ENCODE peak calls at places on chromosomes 2 and 18, in seven cellular contexts. S, C, H, V, W, M and Z are unnamed samples.

GRCh38 chr18:49869354-49869753 is 56.0 kb upstream of the ACAA2 start:
- DNase-seq in H (no peak), C (no peak), V (no peak), W (no peak), M (no peak), S (no peak), Z (no peak)

GRCh38 chr2:62660582-62661262 is 44.8 kb upstream of the EHBP1 start:
- DNase-seq in H (no peak), C (no peak), V (no peak), W (no peak), M (no peak), S (no peak), Z (no peak)

GRCh38 chr18:22563098-22563707 is 145.5 kb upstream of the CTAGE1 start:
- DNase-seq in H (peak; percentile 62), S (peak; percentile 68), W (peak; percentile 25), M (peak; percentile 56), C (no peak), V (peak; percentile 3), Z (peak; percentile 29)

GRCh38 chr2:102589444-102589843 is 29.9 kb upstream of the SLC9A2 start:
- DNase-seq in C (no peak), S (no peak), M (no peak), H (no peak), V (no peak), W (no peak), Z (no peak)

GRCh38 chr2:20506281-20506685 is 59.4 kb downstream of the RHOB start:
- DNase-seq in W (no peak), M (no peak), V (no peak), C (no peak), S (no peak), H (peak; percentile 75), Z (no peak)

GRCh38 chr2:169637620-169638019 is 53.5 kb downstream of the PPIG start:
- DNase-seq in V (no peak), H (peak; percentile 24), C (no peak), S (no peak), W (no peak), M (no peak), Z (no peak)

GRCh38 chr18:25503567-25504081 is 151.7 kb upstream of the ZNF521 start:
- DNase-seq in C (peak; percentile 9), M (peak; percentile 59), W (no peak), V (no peak), H (peak; percentile 17), S (no peak), Z (no peak)

GRCh38 chr2:33614190-33614589 is 15.1 kb upstream of the FAM98A start:
- DNase-seq in M (no peak), H (no peak), S (no peak), V (no peak), C (no peak), W (no peak), Z (no peak)

GRCh38 chr2:55618025-55618648 is 715 bp upstream of the PPP4R3B start:
- DNase-seq in W (no peak), H (peak; percentile 21), V (no peak), C (no peak), M (peak; percentile 9), S (no peak), Z (no peak)

GRCh38 chr2:68943581-68944568 is 8.8 kb downstream of the GKN2 start:
- DNase-seq in W (peak; percentile 26), C (no peak), H (peak; percentile 72), S (peak; percentile 29), M (peak; percentile 68), V (no peak), Z (peak; percentile 23)

DNA sequence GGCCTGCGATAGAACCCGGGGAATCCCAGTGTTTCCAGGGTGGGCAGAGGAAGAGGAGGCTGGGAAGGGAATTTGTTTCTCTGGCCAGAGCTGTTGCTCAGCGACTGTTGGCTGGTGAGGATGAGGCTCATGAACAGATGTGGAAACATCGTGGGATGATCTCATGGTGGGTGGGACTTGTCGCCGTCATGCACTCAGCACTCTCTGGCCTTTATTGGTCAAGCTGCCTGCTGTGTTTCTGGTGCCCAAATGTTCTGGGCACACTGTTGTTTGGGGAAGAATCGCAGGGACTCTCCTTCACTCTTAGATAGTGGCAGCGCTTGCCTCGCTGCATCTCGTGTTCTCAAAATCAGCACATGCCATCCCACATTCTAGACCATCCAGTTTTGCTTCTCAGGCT is 145.5 kb downstream of the AGAP1 start:
- DNase-seq in W (no peak), M (peak; percentile 73), C (no peak), S (no peak), V (no peak), H (no peak), Z (no peak)
- TF ChIP-seq TAF1 in W (no peak), M (no peak), C (no peak), S (no peak), V (no peak), H (no peak), Z (no peak)

GRCh38 chr2:200129756-200130462 is 174.5 kb downstream of the MAIP1 start:
- DNase-seq in M (no peak), H (no peak), C (no peak), W (no peak), V (no peak), S (no peak), Z (no peak)
- TF ChIP-seq TAF1 in M (no peak), H (no peak), C (no peak), W (no peak), V (no peak), S (no peak), Z (no peak)

GRCh38 chr2:187091664-187092063 is 242.7 kb upstream of the ZSWIM2 start:
- DNase-seq in C (no peak), W (no peak), H (no peak), V (no peak), M (no peak), S (no peak), Z (no peak)

GRCh38 chr2:187098154-187098553 is 249.2 kb upstream of the ZSWIM2 start:
- DNase-seq in V (no peak), C (no peak), W (no peak), S (no peak), H (no peak), M (no peak), Z (no peak)

GRCh38 chr2:187093771-187094412 is 244.9 kb upstream of the ZSWIM2 start:
- DNase-seq in V (no peak), W (no peak), S (no peak), H (no peak), C (no peak), M (no peak), Z (no peak)
- TF ChIP-seq TAF1 in V (no peak), W (no peak), S (no peak), H (no peak), C (no peak), M (no peak), Z (no peak)

GRCh38 chr2:231051116-231051515 is 5.6 kb upstream of the PSMD1 start:
- DNase-seq in M (no peak), S (no peak), C (no peak), V (no peak), H (peak; percentile 44), W (no peak), Z (no peak)

GRCh38 chr2:231052494-231053451 is 3.9 kb upstream of the PSMD1 start:
- DNase-seq in S (peak; percentile 65), H (peak; percentile 84), M (peak; percentile 90), V (no peak), C (no peak), W (peak; percentile 79), Z (peak; percentile 75)

GRCh38 chr2:231047922-231048544 is 8.6 kb upstream of the PSMD1 start:
- DNase-seq in W (no peak), M (no peak), H (no peak), S (no peak), C (no peak), V (no peak), Z (no peak)

GRCh38 chr2:231049286-231050017 is 7.2 kb upstream of the PSMD1 start:
- DNase-seq in S (no peak), M (no peak), V (no peak), W (no peak), H (no peak), C (no peak), Z (no peak)

GRCh38 chr2:231050018-231050901 is 6.4 kb upstream of the PSMD1 start:
- DNase-seq in C (no peak), W (no peak), M (no peak), H (peak; percentile 100), V (no peak), S (no peak), Z (no peak)
- TF ChIP-seq TAF1 in C (no peak), W (no peak), M (no peak), H (peak; percentile 83), V (no peak), S (no peak), Z (no peak)